ENCODE peak calls at places on chromosome 2, in seven cellular contexts. X, E, O, B, M, G and S are unnamed samples. For H3K4me1, the result is how much of the 10 kb centered on the place peaks cover.

GRCh38 chr2:84841577-84841976 is 39.3 kb downstream of the TRABD2A start:
- DNase-seq in X (no peak), E (no peak), O (no peak), B (no peak), M (no peak), G (no peak), S (no peak)

GRCh38 chr2:10632230-10632629 is 57.5 kb downstream of the NOL10 start:
- DNase-seq in X (no peak), E (no peak), O (no peak), B (no peak), M (no peak), G (no peak), S (no peak)

GRCh38 chr2:119649364-119649917 is 29.6 kb upstream of the TMEM177 start:
- DNase-seq in X (no peak), E (no peak), O (no peak), B (no peak), M (no peak), G (no peak), S (no peak)

GRCh38 chr2:7262608-7263228 is 345.5 kb downstream of the RNF144A start:
- DNase-seq in X (no peak), E (no peak), O (no peak), B (no peak), M (no peak), G (no peak), S (no peak)

GRCh38 chr2:147231607-147232006 is 613.2 kb upstream of the ACVR2A start:
- DNase-seq in X (no peak), E (no peak), O (no peak), B (no peak), M (no peak), G (no peak), S (no peak)

GRCh38 chr2:237955640-237956401 is 11.0 kb upstream of the UBE2F start:
- DNase-seq in X (no peak), E (no peak), O (peak), B (peak), M (no peak), G (no peak), S (no peak)

GRCh38 chr2:205496777-205497176 is 185.5 kb upstream of the NRP2 start:
- DNase-seq in X (no peak), E (no peak), O (no peak), B (no peak), M (no peak), G (no peak), S (no peak)

GRCh38 chr2:190972213-190972612 is 41.8 kb downstream of the STAT1 start:
- DNase-seq in X (no peak), E (no peak), O (no peak), B (no peak), M (no peak), G (no peak), S (no peak)

GRCh38 chr2:42072349-42073118 is 24.7 kb downstream of the PKDCC start:
- DNase-seq in X (no peak), E (peak), O (peak), B (peak), M (peak), G (peak), S (no peak)

GRCh38 chr2:240982821-240983281 is 15.6 kb upstream of the SNED1 start:
- DNase-seq in X (no peak), E (no peak), O (no peak), B (no peak), M (peak), G (no peak), S (no peak)

GRCh38 chr2:240981871-240982800 is 16.3 kb upstream of the SNED1 start:
- DNase-seq in X (peak), E (no peak), O (no peak), B (no peak), M (peak), G (peak), S (no peak)

GRCh38 chr2:240981273-240981672 is 17.1 kb upstream of the SNED1 start:
- DNase-seq in X (no peak), E (no peak), O (no peak), B (no peak), M (no peak), G (no peak), S (peak)

GRCh38 chr2:240983996-240984498 is 14.4 kb upstream of the SNED1 start:
- DNase-seq in X (peak), E (no peak), O (no peak), B (no peak), M (peak), G (peak), S (no peak)

DNA sequence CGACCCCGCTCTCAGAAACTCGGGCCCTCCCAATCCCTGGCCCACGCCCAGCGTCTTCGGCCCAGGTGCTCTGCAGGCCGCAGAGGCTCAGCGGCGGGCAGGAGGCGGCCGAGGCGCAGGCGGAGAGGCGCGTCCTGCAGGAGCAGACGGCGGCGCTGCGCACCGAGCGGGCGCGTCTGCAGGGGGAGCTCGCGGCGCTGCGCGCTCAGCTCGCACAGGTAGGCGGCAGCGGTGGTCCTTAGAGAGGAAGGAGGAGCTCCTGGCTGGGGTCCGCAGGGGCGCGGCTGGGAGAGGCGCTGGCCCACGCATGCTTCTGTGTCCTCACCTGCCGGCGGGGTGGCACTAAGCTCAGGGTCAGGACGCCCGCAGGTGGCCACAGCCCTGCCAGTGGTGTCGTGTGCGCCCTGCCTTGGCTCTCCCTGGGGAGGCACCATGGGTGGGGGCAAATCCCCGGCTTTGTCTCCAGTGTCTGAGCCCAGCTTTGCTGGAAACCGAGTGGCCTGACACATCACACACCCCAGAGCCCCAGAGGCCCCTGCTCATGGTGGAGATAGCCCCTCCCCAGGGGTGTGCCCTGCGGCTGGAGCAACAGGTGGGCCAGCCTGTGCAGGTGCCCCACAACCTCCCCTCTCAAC is 14.9 kb upstream of the SNED1 start:
- DNase-seq in X (peak), E (peak), O (peak), B (peak), M (peak), G (peak), S (peak)
- H3K4me3 ChIP-seq in X (no peak), E (no peak), O (no peak), B (no peak), M (no peak), G (no peak), S (no peak)

GRCh38 chr2:4715065-4715464 is 977.1 kb upstream of the SOX11 start:
- DNase-seq in X (no peak), E (no peak), O (no peak), B (peak), M (no peak), G (no peak), S (no peak)
- TF ChIP-seq CTCF in X (no peak), E (no peak), O (peak), B (peak), M (no peak), G (no peak), S (no peak)

GRCh38 chr2:142944264-142944663 is 66.8 kb downstream of the KYNU start:
- DNase-seq in X (no peak), E (no peak), O (no peak), B (no peak), M (no peak), G (no peak), S (no peak)
- H3K4me1 ChIP-seq in X (under half), E (under half), O (under half), B (under half), M (under half), G (under half), S (under half)

DNA sequence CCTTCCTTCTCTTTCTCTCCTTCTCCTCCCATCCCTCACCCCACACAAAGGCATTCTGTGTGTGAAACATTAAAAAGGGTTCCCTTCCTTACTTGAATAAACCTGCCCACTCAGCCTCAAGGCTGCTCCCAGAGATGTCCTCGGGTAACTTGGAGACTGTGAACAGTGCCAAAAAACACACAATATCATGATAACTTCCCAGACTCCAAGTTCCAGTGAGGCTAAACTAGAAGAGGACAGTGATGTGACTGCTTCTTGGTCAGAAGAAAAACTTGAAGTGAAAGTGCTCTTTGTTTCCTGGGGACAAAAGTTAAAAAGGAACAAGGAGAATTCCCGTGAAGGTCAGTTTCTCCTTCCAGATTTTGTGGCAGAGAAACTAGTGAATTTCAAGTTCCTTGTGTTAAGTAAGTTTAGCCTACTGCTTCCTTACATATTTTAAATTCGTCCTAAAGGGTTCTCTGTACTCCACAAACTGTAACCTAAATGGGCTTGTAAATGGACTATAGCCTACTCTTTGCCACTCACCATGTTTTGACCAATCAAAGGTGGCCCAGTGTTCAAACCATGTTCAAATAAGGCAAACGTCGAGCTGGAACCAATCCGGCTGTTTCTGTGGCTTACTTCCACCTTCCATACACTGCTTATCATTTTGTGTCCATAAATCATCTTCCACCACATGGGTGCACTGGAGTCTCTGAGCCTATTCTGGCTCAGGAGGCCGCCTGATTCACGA is 20.5 kb downstream of the TPRKB start:
- DNase-seq in X (no peak), E (no peak), O (no peak), B (no peak), M (no peak), G (no peak), S (no peak)
- H3K4me3 ChIP-seq in X (no peak), E (no peak), O (no peak), B (no peak), M (no peak), G (no peak), S (no peak)

GRCh38 chr2:14717131-14717530 is 84.6 kb downstream of the LRATD1 start:
- DNase-seq in X (no peak), E (no peak), O (no peak), B (no peak), M (no peak), G (no peak), S (no peak)

GRCh38 chr2:14720739-14721138 is 88.2 kb downstream of the LRATD1 start:
- DNase-seq in X (no peak), E (no peak), O (no peak), B (no peak), M (no peak), G (no peak), S (no peak)

GRCh38 chr2:14720319-14720718 is 87.8 kb downstream of the LRATD1 start:
- DNase-seq in X (no peak), E (no peak), O (no peak), B (no peak), M (no peak), G (no peak), S (no peak)

GRCh38 chr2:14723684-14724083 is 91.2 kb downstream of the LRATD1 start:
- DNase-seq in X (no peak), E (no peak), O (no peak), B (no peak), M (no peak), G (no peak), S (no peak)

GRCh38 chr2:14722919-14723559 is 90.5 kb downstream of the LRATD1 start:
- DNase-seq in X (no peak), E (no peak), O (no peak), B (no peak), M (no peak), G (no peak), S (no peak)
- TF ChIP-seq CTCF in X (no peak), E (no peak), O (no peak), B (peak), M (no peak), G (no peak), S (no peak)

GRCh38 chr2:159089543-159089942 is 121.1 kb downstream of the TANC1 start:
- DNase-seq in X (no peak), E (no peak), O (no peak), B (no peak), M (no peak), G (no peak), S (no peak)
- H3K4me1 ChIP-seq in X (half or more), E (under half), O (under half), B (under half), M (half or more), G (under half), S (half or more)

GRCh38 chr2:224572338-224572737 is 12.8 kb downstream of the CUL3 start:
- DNase-seq in X (no peak), E (no peak), O (no peak), B (no peak), M (no peak), G (no peak), S (no peak)
- H3K4me3 ChIP-seq in X (no peak), E (no peak), O (no peak), B (no peak), M (no peak), G (no peak), S (no peak)

DNA sequence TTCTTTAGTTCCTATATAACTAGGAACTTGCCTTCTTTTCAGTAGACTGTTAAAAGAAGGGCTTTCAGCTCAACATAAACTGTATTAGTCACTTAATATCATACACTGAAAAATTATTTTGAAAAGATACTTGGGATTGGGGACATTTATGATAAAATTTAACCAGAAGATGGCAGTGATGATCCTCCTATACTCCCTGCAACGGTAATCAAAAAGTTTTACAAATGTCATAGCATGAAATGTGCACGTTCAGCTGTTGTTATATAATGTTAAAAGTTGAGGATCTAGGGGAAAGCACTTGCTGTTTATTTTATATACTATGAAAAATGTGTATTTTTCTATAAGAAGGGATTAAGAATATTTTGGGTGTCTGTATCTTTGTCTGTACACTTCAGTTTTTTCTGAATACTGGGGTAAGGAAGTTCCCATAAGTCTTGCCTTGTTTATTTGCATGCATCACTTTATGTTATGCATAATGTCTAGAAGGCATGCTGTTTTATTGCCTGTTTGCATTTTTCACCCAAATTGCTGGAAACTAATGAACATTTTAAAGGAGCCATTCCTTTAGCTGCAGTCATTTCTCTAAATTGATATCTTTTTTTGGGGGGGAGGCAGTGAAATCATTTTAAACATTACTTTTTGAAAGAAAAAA is 19.0 kb downstream of the DYNC1I2 start:
- DNase-seq in X (no peak), E (no peak), O (no peak), B (peak), M (no peak), G (no peak), S (no peak)
- TF ChIP-seq CTCF in X (peak), E (no peak), O (peak), B (peak), M (no peak), G (no peak), S (peak)

GRCh38 chr2:69957970-69958369 is 3.5 kb downstream of the ASPRV1 start:
- DNase-seq in X (no peak), E (peak), O (no peak), B (no peak), M (no peak), G (no peak), S (no peak)
- H3K4me1 ChIP-seq in X (under half), E (under half), O (under half), B (under half), M (under half), G (under half), S (under half)

GRCh38 chr2:171318463-171318934 is 115.3 kb downstream of the METTL8 start:
- DNase-seq in X (no peak), E (no peak), O (peak), B (peak), M (no peak), G (peak), S (no peak)
- H3K4me3 ChIP-seq in X (no peak), E (no peak), O (no peak), B (no peak), M (no peak), G (no peak), S (no peak)